ENCODE peak calls at places on chromosomes 11 and 22, in six cellular contexts. G is HCT116; N is effector memory CD4-positive, alpha-beta T cell; P is colonic mucosa; I is foreskin keratinocyte; O is DMS79. B is an unnamed sample.

GRCh38 chr22:44697423-44698179 is 4.4 kb upstream of the PRR5 start:
- DNase-seq in G (peak), N (peak), P (peak), I (no peak), O (no peak), B (no peak)

GRCh38 chr22:27420186-27420816 is 381.3 kb downstream of the MN1 start:
- DNase-seq in G (no peak), N (no peak), P (no peak), I (no peak), O (no peak), B (no peak)

GRCh38 chr22:44245438-44245837 is 64.7 kb downstream of the PARVG start:
- DNase-seq in G (no peak), N (no peak), P (no peak), I (no peak), O (no peak), B (no peak)

GRCh38 chr11:62487698-62488551 is 58.7 kb downstream of the AHNAK start:
- DNase-seq in G (no peak), N (no peak), P (no peak), I (no peak), O (peak), B (no peak)

GRCh38 chr22:44783091-44783490 is 30.7 kb downstream of the ARHGAP8 start:
- DNase-seq in G (no peak), N (no peak), P (no peak), I (no peak), O (no peak), B (no peak)

GRCh38 chr11:131749100-131749499 is 378.7 kb downstream of the NTM start:
- DNase-seq in G (no peak), N (no peak), P (no peak), I (no peak), O (no peak), B (no peak)

GRCh38 chr11:20011294-20011951 is 148.9 kb downstream of the DBX1 start:
- DNase-seq in G (no peak), N (no peak), P (no peak), I (peak), O (no peak), B (no peak)

GRCh38 chr22:27024982-27025381 is 367.6 kb downstream of the MIAT start:
- DNase-seq in G (no peak), N (no peak), P (no peak), I (no peak), O (no peak), B (no peak)